ENCODE peak calls at places on chromosome 2, in eight cellular contexts. W is heart left ventricle; L is HTR-8/SVneo; D is right cardiac atrium; Y is KBM-7; P is effector CD4-positive, alpha-beta T cell; B is AG10803; Q is AG09319. M is an unnamed sample.

GRCh38 chr2:96762529-96763253 is 2.0 kb downstream of the CNNM4 start:
- DNase-seq in W (no peak), L (no peak), D (no peak), Y (peak), P (no peak), B (no peak), Q (no peak), M (no peak)

GRCh38 chr2:23532311-23533013 is 147.5 kb downstream of the KLHL29 start:
- DNase-seq in W (no peak), L (no peak), D (no peak), Y (no peak), P (no peak), B (no peak), Q (no peak), M (peak)

GRCh38 chr2:9484533-9484932 is 10.2 kb downstream of the IAH1 start:
- DNase-seq in W (no peak), L (no peak), D (no peak), Y (no peak), P (no peak), B (peak), Q (peak), M (no peak)

GRCh38 chr2:27773959-27774358 is 2.4 kb downstream of the MRPL33 start:
- DNase-seq in W (no peak), L (no peak), D (no peak), Y (peak), P (no peak), B (no peak), Q (no peak), M (no peak)

GRCh38 chr2:57869763-57870344 is 176.8 kb upstream of the VRK2 start:
- DNase-seq in W (no peak), L (no peak), D (no peak), Y (no peak), P (no peak), B (no peak), Q (no peak), M (no peak)

GRCh38 chr2:172709566-172710291 is 25.9 kb upstream of the RAPGEF4 start:
- DNase-seq in W (no peak), L (no peak), D (no peak), Y (no peak), P (no peak), B (no peak), Q (no peak), M (no peak)

GRCh38 chr2:161165266-161165665 is 5.0 kb downstream of the TANK start:
- DNase-seq in W (no peak), L (peak), D (no peak), Y (no peak), P (no peak), B (peak), Q (peak), M (no peak)

GRCh38 chr2:212646698-212647097 is 108.1 kb upstream of the ERBB4 start:
- DNase-seq in W (no peak), L (peak), D (no peak), Y (no peak), P (no peak), B (peak), Q (peak), M (no peak)

GRCh38 chr2:67854103-67854502 is 208.7 kb downstream of the C1D start:
- DNase-seq in W (no peak), L (no peak), D (no peak), Y (no peak), P (no peak), B (peak), Q (no peak), M (no peak)

GRCh38 chr2:174711206-174711605 is 53.1 kb downstream of the CHRNA1 start:
- DNase-seq in W (no peak), L (no peak), D (no peak), Y (no peak), P (no peak), B (no peak), Q (no peak), M (no peak)

GRCh38 chr2:130836501-130837174 is at the start of gene ARHGEF4:
- DNase-seq in W (no peak), L (peak), D (no peak), Y (no peak), P (no peak), B (no peak), Q (no peak), M (peak)

GRCh38 chr2:88452151-88452851 is at the start of gene FOXI3:
- DNase-seq in W (no peak), L (no peak), D (no peak), Y (no peak), P (no peak), B (no peak), Q (no peak), M (no peak)

GRCh38 chr2:17752892-17753802 is 463 bp downstream of the SMC6 start:
- DNase-seq in W (peak), L (no peak), D (no peak), Y (peak), P (peak), B (peak), Q (no peak), M (no peak)

GRCh38 chr2:240127911-240128607 is 8.0 kb downstream of the COPS9 start:
- DNase-seq in W (no peak), L (no peak), D (no peak), Y (no peak), P (no peak), B (no peak), Q (no peak), M (no peak)

GRCh38 chr2:202375006-202375610 is 1.0 kb upstream of the BMPR2 start:
- DNase-seq in W (peak), L (peak), D (peak), Y (no peak), P (peak), B (peak), Q (no peak), M (peak)

GRCh38 chr2:156702520-156702919 is 266.3 kb downstream of the GPD2 start:
- DNase-seq in W (no peak), L (no peak), D (no peak), Y (no peak), P (no peak), B (no peak), Q (no peak), M (no peak)

GRCh38 chr2:115122701-115123100 is 680.3 kb downstream of the DPP10 start:
- DNase-seq in W (no peak), L (no peak), D (no peak), Y (no peak), P (no peak), B (no peak), Q (no peak), M (no peak)

GRCh38 chr2:1581965-1582625 is 162.2 kb downstream of the PXDN start:
- DNase-seq in W (peak), L (no peak), D (no peak), Y (no peak), P (no peak), B (peak), Q (no peak), M (no peak)

GRCh38 chr2:54497738-54498680 is 41.9 kb downstream of the SPTBN1 start:
- DNase-seq in W (no peak), L (no peak), D (no peak), Y (no peak), P (no peak), B (peak), Q (no peak), M (no peak)

GRCh38 chr2:236689981-236690380 is 120.4 kb downstream of the ACKR3 start:
- DNase-seq in W (no peak), L (no peak), D (no peak), Y (no peak), P (no peak), B (no peak), Q (no peak), M (no peak)

GRCh38 chr2:26696352-26696816 is 3.9 kb downstream of the KCNK3 start:
- DNase-seq in W (no peak), L (peak), D (no peak), Y (no peak), P (no peak), B (peak), Q (no peak), M (no peak)

GRCh38 chr2:7053650-7054262 is 136.5 kb downstream of the RNF144A start:
- DNase-seq in W (no peak), L (no peak), D (no peak), Y (no peak), P (no peak), B (no peak), Q (no peak), M (no peak)

GRCh38 chr2:191740016-191740419 is 62.1 kb downstream of the NABP1 start:
- DNase-seq in W (no peak), L (no peak), D (no peak), Y (peak), P (peak), B (no peak), Q (no peak), M (peak)

GRCh38 chr2:121486191-121486590 is 44.5 kb upstream of the RNU4ATAC start:
- DNase-seq in W (no peak), L (no peak), D (no peak), Y (no peak), P (no peak), B (no peak), Q (no peak), M (no peak)

M was measured in central memory CD4-positive, alpha-beta T cell.